ENCODE peak calls at places on chromosome X, in five cellular contexts. One of them, this sample, is unnamed. For H3K4me1, the result is how much of the 10 kb centered on the place peaks cover.

GRCh38 chrX:107673933-107674479 is 45.7 kb downstream of the PRPS1 start:
- DNase-seq in CD8-positive, alpha-beta T cell: peak
- DNase-seq in tibial nerve: peak
- DNase-seq in A549: no peak
- DNase-seq in PC-3: no peak
- DNase-seq in this sample: no peak

GRCh38 chrX:96027363-96027894 is 657.2 kb upstream of the DIAPH2 start:
- DNase-seq in CD8-positive, alpha-beta T cell: no peak
- DNase-seq in tibial nerve: no peak
- DNase-seq in A549: no peak
- DNase-seq in PC-3: no peak
- DNase-seq in this sample: no peak

GRCh38 chrX:70476934-70477733 is 32.5 kb downstream of the DLG3 start:
- DNase-seq in CD8-positive, alpha-beta T cell: no peak
- DNase-seq in tibial nerve: peak
- DNase-seq in A549: peak
- DNase-seq in PC-3: peak
- DNase-seq in this sample: peak

GRCh38 chrX:139639253-139639652 is 68.7 kb downstream of the MCF2 start:
- DNase-seq in CD8-positive, alpha-beta T cell: no peak
- DNase-seq in tibial nerve: no peak
- DNase-seq in A549: no peak
- DNase-seq in PC-3: no peak
- DNase-seq in this sample: no peak

GRCh38 chrX:111254896-111255693 is 15.2 kb downstream of the CAPN6 start:
- DNase-seq in CD8-positive, alpha-beta T cell: no peak
- DNase-seq in tibial nerve: no peak
- DNase-seq in A549: no peak
- DNase-seq in PC-3: peak
- DNase-seq in this sample: no peak

GRCh38 chrX:24728530-24728929 is 34.8 kb downstream of the POLA1 start:
- DNase-seq in CD8-positive, alpha-beta T cell: no peak
- DNase-seq in tibial nerve: no peak
- DNase-seq in A549: no peak
- DNase-seq in PC-3: no peak
- DNase-seq in this sample: no peak

GRCh38 chrX:134533352-134533751 is 73.4 kb downstream of the HPRT1 start:
- DNase-seq in CD8-positive, alpha-beta T cell: no peak
- DNase-seq in tibial nerve: no peak
- DNase-seq in A549: no peak
- DNase-seq in PC-3: no peak
- DNase-seq in this sample: no peak

GRCh38 chrX:56759736-56760409 is 30.8 kb downstream of the NBDY start:
- DNase-seq in CD8-positive, alpha-beta T cell: no peak
- DNase-seq in tibial nerve: no peak
- DNase-seq in A549: no peak
- DNase-seq in PC-3: no peak
- DNase-seq in this sample: no peak

GRCh38 chrX:27186671-27187070 is 276.5 kb downstream of the PPP4R3C start:
- DNase-seq in CD8-positive, alpha-beta T cell: no peak
- DNase-seq in tibial nerve: no peak
- DNase-seq in A549: peak
- DNase-seq in PC-3: peak
- DNase-seq in this sample: peak

GRCh38 chrX:2342281-2342688 is 158.5 kb downstream of the DHRSX start:
- DNase-seq in CD8-positive, alpha-beta T cell: no peak
- DNase-seq in tibial nerve: no peak
- DNase-seq in A549: no peak
- DNase-seq in PC-3: no peak
- DNase-seq in this sample: no peak

GRCh38 chrX:154349359-154349935 is 25.0 kb downstream of the FLNA start:
- DNase-seq in CD8-positive, alpha-beta T cell: no peak
- DNase-seq in tibial nerve: no peak
- DNase-seq in A549: peak
- DNase-seq in PC-3: no peak
- DNase-seq in this sample: peak

GRCh38 chrX:96474357-96475125 is 210.1 kb upstream of the DIAPH2 start:
- DNase-seq in CD8-positive, alpha-beta T cell: no peak
- DNase-seq in tibial nerve: no peak
- DNase-seq in A549: peak
- DNase-seq in PC-3: peak
- DNase-seq in this sample: no peak

GRCh38 chrX:22392176-22392814 is 119.6 kb downstream of the CBLL2 start:
- DNase-seq in CD8-positive, alpha-beta T cell: no peak
- DNase-seq in tibial nerve: no peak
- DNase-seq in A549: no peak
- DNase-seq in PC-3: no peak
- DNase-seq in this sample: peak

GRCh38 chrX:68461541-68461940 is 28.2 kb upstream of the OPHN1 start:
- DNase-seq in CD8-positive, alpha-beta T cell: no peak
- DNase-seq in tibial nerve: no peak
- DNase-seq in A549: no peak
- DNase-seq in PC-3: no peak
- DNase-seq in this sample: no peak

GRCh38 chrX:94400488-94400887 is 726.5 kb downstream of the FAM133A start:
- DNase-seq in CD8-positive, alpha-beta T cell: no peak
- DNase-seq in tibial nerve: no peak
- DNase-seq in A549: no peak
- DNase-seq in PC-3: peak
- DNase-seq in this sample: no peak

GRCh38 chrX:153727108-153727931 is 2.7 kb downstream of the ABCD1 start:
- DNase-seq in CD8-positive, alpha-beta T cell: no peak
- DNase-seq in tibial nerve: peak
- DNase-seq in A549: no peak
- DNase-seq in PC-3: peak
- DNase-seq in this sample: peak

GRCh38 chrX:24069877-24070276 is 15.1 kb downstream of the EIF2S3 start:
- DNase-seq in CD8-positive, alpha-beta T cell: no peak
- DNase-seq in tibial nerve: no peak
- DNase-seq in A549: no peak
- DNase-seq in PC-3: no peak
- DNase-seq in this sample: no peak

GRCh38 chrX:18970465-18970864 is 13.4 kb downstream of the PHKA2 start:
- DNase-seq in CD8-positive, alpha-beta T cell: no peak
- DNase-seq in tibial nerve: no peak
- DNase-seq in A549: no peak
- DNase-seq in PC-3: no peak
- DNase-seq in this sample: no peak

GRCh38 chrX:43450355-43450754 is 205.7 kb upstream of the MAOA start:
- DNase-seq in CD8-positive, alpha-beta T cell: no peak
- DNase-seq in tibial nerve: no peak
- DNase-seq in A549: no peak
- DNase-seq in PC-3: no peak
- DNase-seq in this sample: no peak

GRCh38 chrX:7514871-7515599 is 327.9 kb upstream of the VCX start:
- DNase-seq in CD8-positive, alpha-beta T cell: no peak
- DNase-seq in tibial nerve: peak
- DNase-seq in A549: no peak
- DNase-seq in PC-3: peak
- DNase-seq in this sample: no peak

GRCh38 chrX:16839852-16840460 is 30.2 kb downstream of the RBBP7 start:
- DNase-seq in CD8-positive, alpha-beta T cell: no peak
- DNase-seq in tibial nerve: no peak
- DNase-seq in A549: peak
- DNase-seq in PC-3: peak
- DNase-seq in this sample: no peak

GRCh38 chrX:154748712-154749339 is 2.1 kb downstream of the GAB3 start:
- DNase-seq in CD8-positive, alpha-beta T cell: no peak
- DNase-seq in tibial nerve: peak
- DNase-seq in A549: peak
- DNase-seq in PC-3: peak
- DNase-seq in this sample: peak

GRCh38 chrX:7120578-7121219 is 26.8 kb upstream of the STS start:
- DNase-seq in CD8-positive, alpha-beta T cell: no peak
- DNase-seq in tibial nerve: no peak
- DNase-seq in A549: peak
- DNase-seq in PC-3: peak
- DNase-seq in this sample: peak

GRCh38 chrX:34848281-34848680 is 94.3 kb upstream of the FAM47B start:
- DNase-seq in CD8-positive, alpha-beta T cell: no peak
- DNase-seq in tibial nerve: no peak
- DNase-seq in A549: no peak
- DNase-seq in PC-3: peak
- DNase-seq in this sample: no peak

GRCh38 chrX:2521092-2521926 is 20.5 kb upstream of the DHRSX start:
- DNase-seq in CD8-positive, alpha-beta T cell: no peak
- DNase-seq in tibial nerve: peak
- DNase-seq in A549: no peak
- DNase-seq in PC-3: no peak
- DNase-seq in this sample: no peak

DNA sequence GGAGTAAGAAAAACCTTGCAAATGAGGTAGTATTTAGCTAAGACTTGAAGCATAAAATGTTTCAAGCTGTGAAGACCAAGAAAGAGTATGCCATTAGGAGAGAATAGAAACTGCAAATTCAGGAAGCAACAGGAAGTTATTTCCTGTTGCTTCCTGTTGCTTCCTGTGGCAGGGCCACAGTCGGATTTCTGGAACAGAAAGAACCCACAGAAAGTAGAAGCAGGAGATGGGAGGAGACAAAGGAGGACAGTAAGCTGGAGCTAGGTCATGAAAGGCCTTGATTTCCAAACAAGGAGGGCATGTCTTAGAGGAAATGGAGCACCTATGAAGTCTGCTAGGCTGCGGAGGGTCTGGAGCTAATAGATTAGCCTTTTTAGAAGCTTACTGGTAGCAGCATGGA is 17.2 kb downstream of the ASB11 start:
- DNase-seq in CD8-positive, alpha-beta T cell: no peak
- DNase-seq in tibial nerve: no peak
- DNase-seq in A549: no peak
- DNase-seq in PC-3: no peak
- DNase-seq in this sample: no peak
- H3K4me3 ChIP-seq in CD8-positive, alpha-beta T cell: no peak
- H3K4me3 ChIP-seq in tibial nerve: no peak
- H3K4me3 ChIP-seq in A549: no peak
- H3K4me3 ChIP-seq in PC-3: no peak
- H3K4me3 ChIP-seq in this sample: no peak

GRCh38 chrX:40573763-40574162 is 7.0 kb upstream of the ATP6AP2 start:
- DNase-seq in CD8-positive, alpha-beta T cell: no peak
- DNase-seq in tibial nerve: no peak
- DNase-seq in A549: peak
- DNase-seq in PC-3: peak
- DNase-seq in this sample: no peak
- TF ChIP-seq CTCF in CD8-positive, alpha-beta T cell: peak
- TF ChIP-seq CTCF in tibial nerve: no peak
- TF ChIP-seq CTCF in A549: peak
- TF ChIP-seq CTCF in PC-3: peak
- TF ChIP-seq CTCF in this sample: peak

DNA sequence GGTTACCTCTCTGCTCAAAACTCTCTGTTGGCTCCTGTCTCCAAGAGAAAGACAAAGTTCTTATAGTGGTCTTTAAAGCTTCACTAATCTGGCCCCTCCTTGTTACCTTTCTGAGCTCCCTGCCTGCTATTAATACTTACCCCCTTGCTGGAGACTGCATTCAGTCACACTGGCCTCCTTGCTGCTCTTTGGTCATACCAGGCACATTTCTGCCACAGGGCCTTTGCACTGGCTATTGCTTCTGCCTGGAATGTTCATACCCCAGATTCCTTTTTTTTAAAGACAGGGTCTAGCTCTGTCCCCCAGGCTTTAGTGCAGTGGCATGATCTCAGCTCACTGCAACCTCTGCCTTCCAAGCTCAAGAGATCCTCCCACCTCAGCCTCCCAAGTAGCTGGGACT is 15.9 kb upstream of the RAB9A start:
- DNase-seq in CD8-positive, alpha-beta T cell: no peak
- DNase-seq in tibial nerve: no peak
- DNase-seq in A549: no peak
- DNase-seq in PC-3: no peak
- DNase-seq in this sample: no peak
- H3K4me1 ChIP-seq in CD8-positive, alpha-beta T cell: under half
- H3K4me1 ChIP-seq in tibial nerve: under half
- H3K4me1 ChIP-seq in A549: under half
- H3K4me1 ChIP-seq in PC-3: under half
- H3K4me1 ChIP-seq in this sample: under half

DNA sequence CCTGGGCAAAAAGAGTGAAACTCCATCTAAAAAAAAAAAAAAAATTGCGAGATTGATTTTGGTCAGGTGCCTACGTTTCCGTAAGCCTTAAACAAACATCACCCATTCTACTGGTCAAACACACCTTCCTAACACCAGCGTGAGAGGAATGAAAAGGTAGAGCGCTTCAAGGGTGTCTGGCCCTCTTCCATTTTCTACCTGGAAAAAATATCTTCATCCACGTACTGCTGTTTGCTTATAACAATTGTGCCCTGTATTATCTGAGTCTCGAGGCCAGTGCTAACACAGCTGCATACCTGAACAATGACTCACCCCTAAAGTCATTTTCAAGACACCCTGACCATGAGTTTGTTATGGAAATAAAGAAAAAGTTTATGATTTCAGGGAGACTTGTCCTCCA is 13.9 kb downstream of the TMSB4X start:
- DNase-seq in CD8-positive, alpha-beta T cell: no peak
- DNase-seq in tibial nerve: no peak
- DNase-seq in A549: peak
- DNase-seq in PC-3: peak
- DNase-seq in this sample: no peak
- H3K4me3 ChIP-seq in CD8-positive, alpha-beta T cell: no peak
- H3K4me3 ChIP-seq in tibial nerve: no peak
- H3K4me3 ChIP-seq in A549: no peak
- H3K4me3 ChIP-seq in PC-3: no peak
- H3K4me3 ChIP-seq in this sample: no peak

GRCh38 chrX:46380148-46380752 is 165.0 kb downstream of the ZNF674 start:
- DNase-seq in CD8-positive, alpha-beta T cell: no peak
- DNase-seq in tibial nerve: no peak
- DNase-seq in A549: no peak
- DNase-seq in PC-3: peak
- DNase-seq in this sample: no peak

GRCh38 chrX:46375831-46376230 is 169.4 kb downstream of the ZNF674 start:
- DNase-seq in CD8-positive, alpha-beta T cell: no peak
- DNase-seq in tibial nerve: no peak
- DNase-seq in A549: peak
- DNase-seq in PC-3: peak
- DNase-seq in this sample: no peak

GRCh38 chrX:46381630-46382029 is 163.6 kb downstream of the ZNF674 start:
- DNase-seq in CD8-positive, alpha-beta T cell: peak
- DNase-seq in tibial nerve: peak
- DNase-seq in A549: peak
- DNase-seq in PC-3: peak
- DNase-seq in this sample: no peak

GRCh38 chrX:46374371-46374770 is 170.8 kb downstream of the ZNF674 start:
- DNase-seq in CD8-positive, alpha-beta T cell: no peak
- DNase-seq in tibial nerve: no peak
- DNase-seq in A549: no peak
- DNase-seq in PC-3: no peak
- DNase-seq in this sample: no peak

DNA sequence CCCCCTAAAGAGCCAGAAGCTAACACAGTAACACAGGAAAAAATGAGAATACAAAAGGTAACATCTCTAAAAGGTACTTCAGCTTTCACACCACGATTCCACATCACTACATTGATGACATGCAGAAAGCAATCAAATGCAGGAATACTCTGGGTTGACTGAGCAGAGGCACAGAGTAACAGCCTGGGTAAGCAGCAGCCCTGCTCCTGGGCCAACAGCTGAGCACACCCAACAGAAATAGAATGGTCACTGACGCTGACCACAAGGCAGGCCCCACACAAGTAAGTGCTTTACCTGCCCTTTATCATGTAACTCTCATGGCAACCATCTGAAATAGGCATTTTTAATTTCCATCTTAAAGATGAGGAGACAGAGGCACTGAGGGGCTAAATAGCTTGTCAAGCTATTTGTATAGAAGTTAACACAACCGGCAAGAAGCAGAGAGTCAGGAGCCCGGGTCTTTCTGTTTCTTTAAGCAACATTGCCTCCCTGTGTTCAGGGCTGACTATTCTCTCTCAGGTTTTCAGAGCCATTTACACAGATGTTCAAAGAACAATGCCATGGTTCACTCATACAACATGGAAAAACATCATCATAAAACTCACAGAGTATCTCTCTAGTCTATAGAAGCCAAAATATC is 168.9 kb downstream of the ZNF674 start:
- DNase-seq in CD8-positive, alpha-beta T cell: no peak
- DNase-seq in tibial nerve: peak
- DNase-seq in A549: peak
- DNase-seq in PC-3: peak
- DNase-seq in this sample: no peak
- TF ChIP-seq CTCF in CD8-positive, alpha-beta T cell: no peak
- TF ChIP-seq CTCF in tibial nerve: peak
- TF ChIP-seq CTCF in A549: peak
- TF ChIP-seq CTCF in PC-3: peak
- TF ChIP-seq CTCF in this sample: peak